ENCODE peak calls at places on chromosomes 5 and 9, in six cellular contexts. C is IMR-90, J is ovary, F is astrocyte, U is endodermal cell, D is psoas muscle. Z is an unnamed sample. For H3K4me1, the result is how much of the 10 kb centered on the place peaks cover.

GRCh38 chr9:2933165-2934095 is 89.5 kb upstream of the PUM3 start:
- DNase-seq in U (no peak), J (no peak), C (no peak), F (no peak), D (no peak), Z (peak)

GRCh38 chr5:87645241-87645640 is 232.5 kb upstream of the CCNH start:
- DNase-seq in D (no peak), C (no peak), F (no peak), J (no peak), U (no peak), Z (no peak)

GRCh38 chr5:57703726-57704125 is 221.1 kb upstream of the ACTBL2 start:
- DNase-seq in C (no peak), F (peak), D (no peak), U (no peak), J (no peak), Z (no peak)

GRCh38 chr5:133376986-133377385 is 235.4 kb downstream of the FSTL4 start:
- DNase-seq in D (no peak), U (no peak), J (no peak), C (no peak), F (no peak), Z (no peak)

GRCh38 chr5:113294341-113295110 is 140.3 kb downstream of the TSSK1B start:
- DNase-seq in F (peak), C (peak), J (peak), U (peak), D (peak), Z (peak)

GRCh38 chr9:89933578-89933977 is 328.8 kb downstream of the GADD45G start:
- DNase-seq in J (no peak), U (peak), D (no peak), F (no peak), C (no peak), Z (no peak)

GRCh38 chr9:124133752-124134151 is 122.2 kb downstream of the LHX2 start:
- DNase-seq in J (no peak), D (no peak), C (peak), F (no peak), U (peak), Z (no peak)

GRCh38 chr9:83327750-83328622 is 210.2 kb downstream of the FRMD3 start:
- DNase-seq in D (no peak), F (no peak), C (no peak), J (no peak), U (no peak), Z (no peak)

GRCh38 chr9:2780846-2781245 is 63.0 kb downstream of the PUM3 start:
- DNase-seq in U (no peak), J (no peak), C (no peak), F (no peak), D (no peak), Z (no peak)

GRCh38 chr9:127172066-127172707 is 49.8 kb upstream of the ANGPTL2 start:
- DNase-seq in J (peak), C (peak), U (peak), F (peak), D (no peak), Z (peak)

GRCh38 chr9:5786370-5787127 is 46.4 kb downstream of the ERMP1 start:
- DNase-seq in J (no peak), D (no peak), F (no peak), U (no peak), C (peak), Z (no peak)

GRCh38 chr9:101417389-101417788 is 18.2 kb downstream of the ALDOB start:
- DNase-seq in F (no peak), U (no peak), C (no peak), D (no peak), J (no peak), Z (no peak)

GRCh38 chr5:125276121-125276520 is 529.7 kb upstream of the ZNF608 start:
- DNase-seq in C (no peak), D (no peak), J (no peak), F (no peak), U (no peak), Z (no peak)

GRCh38 chr9:91060520-91061343 is 259.1 kb downstream of the SYK start:
- DNase-seq in D (no peak), U (no peak), J (peak), C (peak), F (peak), Z (no peak)

GRCh38 chr5:161934486-161934885 is 86.6 kb downstream of the GABRA1 start:
- DNase-seq in F (no peak), U (no peak), C (no peak), J (no peak), D (no peak), Z (no peak)

GRCh38 chr9:104606202-104606601 is 775 bp upstream of the OR13C2 start:
- DNase-seq in C (no peak), D (no peak), J (no peak), U (no peak), F (no peak), Z (no peak)

GRCh38 chr5:153542536-153542935 is 52.1 kb downstream of the GRIA1 start:
- DNase-seq in D (no peak), J (no peak), U (no peak), C (peak), F (peak), Z (no peak)

GRCh38 chr9:129886226-129887174 is 51.2 kb downstream of the USP20 start:
- DNase-seq in U (peak), C (no peak), D (no peak), F (no peak), J (no peak), Z (peak)

GRCh38 chr9:101991926-101992325 is 253.5 kb upstream of the GRIN3A start:
- DNase-seq in J (no peak), D (no peak), U (no peak), C (no peak), F (no peak), Z (no peak)

GRCh38 chr9:14183001-14183400 is 130.9 kb downstream of the NFIB start:
- DNase-seq in U (no peak), C (no peak), D (no peak), F (no peak), J (no peak), Z (no peak)

GRCh38 chr5:32174011-32174866 is at the start of gene GOLPH3:
- DNase-seq in C (peak), U (peak), D (peak), F (peak), J (peak), Z (peak)

GRCh38 chr5:68683632-68684035 is 410.2 kb upstream of the SLC30A5 start:
- DNase-seq in U (no peak), D (no peak), J (no peak), C (peak), F (peak), Z (peak)

GRCh38 chr5:143568105-143568504 is 164.6 kb upstream of the NR3C1 start:
- DNase-seq in C (no peak), J (no peak), U (no peak), F (no peak), D (no peak), Z (no peak)

GRCh38 chr9:128619779-128620178 is 36.9 kb downstream of the DYNC2I2 start:
- DNase-seq in D (no peak), J (no peak), C (no peak), U (no peak), F (no peak), Z (no peak)

GRCh38 chr9:130986311-130986940 is 22.5 kb upstream of the LAMC3 start:
- DNase-seq in D (no peak), U (no peak), F (no peak), C (no peak), J (no peak), Z (peak)

GRCh38 chr5:16741007-16741406 is 124.2 kb upstream of the RETREG1 start:
- DNase-seq in F (peak), J (no peak), U (no peak), D (no peak), C (peak), Z (no peak)

GRCh38 chr9:74663456-74663855 is 166.3 kb downstream of the RORB start:
- DNase-seq in C (no peak), U (no peak), F (peak), J (no peak), D (no peak), Z (no peak)

GRCh38 chr5:23112237-23112636 is 259.1 kb upstream of the CDH12 start:
- DNase-seq in U (no peak), C (no peak), D (no peak), J (no peak), F (no peak), Z (no peak)

GRCh38 chr5:10308844-10309243 is 1.1 kb upstream of the CMBL start:
- DNase-seq in U (no peak), J (no peak), F (no peak), D (no peak), C (no peak), Z (no peak)

GRCh38 chr5:179258001-179258921 is 87.0 kb downstream of the ADAMTS2 start:
- DNase-seq in F (no peak), C (no peak), J (peak), U (peak), D (peak), Z (peak)

GRCh38 chr9:12775963-12776774 is 1.3 kb downstream of the LURAP1L start:
- DNase-seq in U (peak), F (peak), J (peak), C (peak), D (peak), Z (peak)

GRCh38 chr9:34630402-34631154 is 1.7 kb upstream of the ARID3C start:
- DNase-seq in U (no peak), C (no peak), F (no peak), D (no peak), J (no peak), Z (no peak)

GRCh38 chr5:98698359-98698758 is 75.1 kb upstream of the RGMB start:
- DNase-seq in F (peak), J (no peak), D (no peak), U (no peak), C (peak), Z (no peak)

GRCh38 chr5:177303121-177303924 is at the start of the genes PRELID1 and RAB24:
- DNase-seq in D (peak), U (peak), F (peak), J (peak), C (peak), Z (peak)
- TF ChIP-seq CTCF in D (peak), U (peak), F (peak), J (no peak), C (peak), Z (peak)

DNA sequence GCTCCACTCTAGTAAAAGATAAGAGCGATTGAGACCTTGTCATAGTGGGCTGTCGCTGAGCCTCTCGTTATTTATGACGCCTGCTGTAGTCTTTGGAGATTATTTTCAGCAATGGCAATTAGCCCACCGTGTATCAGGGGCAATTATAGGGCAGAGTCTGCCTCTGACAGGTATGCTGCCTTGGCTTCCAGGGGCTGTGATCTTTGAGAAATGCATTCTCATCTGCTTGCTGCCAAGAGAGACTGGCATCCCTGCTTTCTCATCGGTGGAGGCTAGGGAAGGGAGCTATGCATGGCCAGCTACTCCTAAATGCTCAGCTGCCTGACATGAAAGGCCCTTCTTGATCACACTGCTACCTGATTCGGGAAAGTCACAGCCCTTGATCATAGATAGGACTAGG is 426.8 kb upstream of the CLINT1 start:
- DNase-seq in F (no peak), J (no peak), C (no peak), U (no peak), D (no peak), Z (no peak)
- H3K27ac ChIP-seq in F (no peak), J (no peak), C (no peak), U (no peak), D (no peak), Z (no peak)

GRCh38 chr5:142317673-142318261 is 7.1 kb downstream of the SPRY4 start:
- DNase-seq in D (no peak), F (no peak), J (no peak), U (no peak), C (no peak), Z (no peak)
- H3K4me1 ChIP-seq in D (under half), F (half or more), J (under half), U (under half), C (under half), Z (under half)

GRCh38 chr5:168042284-168043080 is 249.0 kb upstream of the WWC1 start:
- DNase-seq in F (peak), J (no peak), C (no peak), D (no peak), U (no peak), Z (no peak)

GRCh38 chr5:168048486-168048885 is 243.0 kb upstream of the WWC1 start:
- DNase-seq in J (no peak), C (no peak), U (no peak), D (no peak), F (no peak), Z (no peak)

GRCh38 chr5:168046163-168046562 is 245.3 kb upstream of the WWC1 start:
- DNase-seq in F (no peak), J (no peak), D (no peak), C (no peak), U (no peak), Z (no peak)

GRCh38 chr5:168047043-168047668 is 244.3 kb upstream of the WWC1 start:
- DNase-seq in J (no peak), F (peak), U (peak), D (no peak), C (peak), Z (no peak)

DNA sequence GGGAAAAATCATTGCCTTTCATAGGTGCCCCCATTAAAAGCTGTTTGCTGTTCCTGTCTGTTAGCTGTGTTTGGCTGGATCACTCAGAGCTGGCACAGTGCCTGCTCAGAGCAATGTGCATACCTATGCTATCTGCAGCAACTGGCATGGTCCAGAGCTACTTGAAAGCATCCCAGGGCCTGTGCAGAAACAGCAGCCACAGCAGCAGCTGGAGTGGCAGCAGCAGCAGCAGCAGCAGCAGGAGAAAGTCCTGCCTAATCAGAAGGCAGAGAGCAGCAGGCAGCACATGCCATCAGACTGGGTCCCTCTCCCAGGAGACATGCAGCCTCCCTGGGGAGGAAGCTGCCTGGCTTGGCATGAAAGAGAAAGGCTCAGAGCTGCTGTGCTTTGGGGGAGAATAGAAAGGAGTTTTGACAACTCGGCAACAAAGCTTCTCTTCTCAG is 243.8 kb upstream of the WWC1 start:
- DNase-seq in F (peak), U (peak), C (no peak), D (no peak), J (no peak), Z (no peak)
- TF ChIP-seq CTCF in F (no peak), U (peak), C (no peak), D (no peak), J (no peak), Z (no peak)